ENCODE peak calls at places on chromosome 2, in seven cellular contexts. W is MM.1S; V is activated CD8-positive, alpha-beta T cell treated with anti-CD3 and anti-CD28 coated beads for 36 hours; X is RWPE1; C is AG04450; F is A549; T is AG09309. I is an unnamed sample.

GRCh38 chr2:29940706-29941105 is 19.3 kb upstream of the ALK start:
- DNase-seq in W (no peak), V (no peak), X (no peak), C (no peak), F (no peak), T (no peak), I (no peak)

GRCh38 chr2:144718376-144718775 is 198.5 kb upstream of the ZEB2 start:
- DNase-seq in W (no peak), V (no peak), X (no peak), C (no peak), F (no peak), T (no peak), I (no peak)

GRCh38 chr2:199348871-199349270 is 108.9 kb downstream of the SATB2 start:
- DNase-seq in W (no peak), V (no peak), X (no peak), C (no peak), F (no peak), T (no peak), I (no peak)

GRCh38 chr2:106257135-106257534 is 63.0 kb upstream of the UXS1 start:
- DNase-seq in W (no peak), V (no peak), X (no peak), C (no peak), F (no peak), T (no peak), I (no peak)

GRCh38 chr2:68767031-68767961 is 32.7 kb downstream of the ARHGAP25 start:
- DNase-seq in W (peak), V (peak), X (no peak), C (no peak), F (no peak), T (no peak), I (no peak)

GRCh38 chr2:111123751-111124150 is 3.0 kb downstream of the BCL2L11 start:
- DNase-seq in W (no peak), V (no peak), X (no peak), C (no peak), F (no peak), T (no peak), I (no peak)

GRCh38 chr2:162994718-162995117 is 156.2 kb upstream of the KCNH7 start:
- DNase-seq in W (no peak), V (no peak), X (no peak), C (no peak), F (no peak), T (no peak), I (no peak)

GRCh38 chr2:227817940-227818568 is 4.4 kb downstream of the CCL20 start:
- DNase-seq in W (no peak), V (peak), X (peak), C (peak), F (peak), T (peak), I (peak)

GRCh38 chr2:190165491-190165890 is 103.0 kb upstream of the MSTN start:
- DNase-seq in W (no peak), V (no peak), X (no peak), C (no peak), F (no peak), T (no peak), I (no peak)

GRCh38 chr2:125553768-125554167 is 1102.2 kb upstream of the GYPC start:
- DNase-seq in W (no peak), V (no peak), X (no peak), C (no peak), F (no peak), T (no peak), I (no peak)

GRCh38 chr2:154686162-154686561 is 12.3 kb upstream of the KCNJ3 start:
- DNase-seq in W (no peak), V (no peak), X (no peak), C (no peak), F (no peak), T (no peak), I (no peak)

GRCh38 chr2:46460991-46461715 is 18.2 kb upstream of the TMEM247 start:
- DNase-seq in W (peak), V (peak), X (peak), C (peak), F (peak), T (no peak), I (peak)

GRCh38 chr2:128313076-128313836 is 5.4 kb downstream of the HS6ST1 start:
- DNase-seq in W (no peak), V (no peak), X (no peak), C (no peak), F (peak), T (no peak), I (no peak)

GRCh38 chr2:107595749-107596148 is 230.9 kb upstream of the RGPD4 start:
- DNase-seq in W (no peak), V (no peak), X (no peak), C (peak), F (no peak), T (peak), I (no peak)

GRCh38 chr2:24613154-24613814 is 122.2 kb downstream of the NCOA1 start:
- DNase-seq in W (peak), V (peak), X (no peak), C (peak), F (no peak), T (peak), I (no peak)

GRCh38 chr2:48954935-48955334 is 199.4 kb downstream of the FSHR start:
- DNase-seq in W (no peak), V (no peak), X (no peak), C (no peak), F (no peak), T (no peak), I (no peak)

GRCh38 chr2:25976884-25977741 is 5.2 kb downstream of the KIF3C start:
- DNase-seq in W (no peak), V (no peak), X (peak), C (no peak), F (peak), T (no peak), I (no peak)

GRCh38 chr2:144848404-144848803 is 328.5 kb upstream of the ZEB2 start:
- DNase-seq in W (no peak), V (no peak), X (no peak), C (no peak), F (no peak), T (no peak), I (no peak)

GRCh38 chr2:102619414-102620319 is at the start of gene SLC9A2:
- DNase-seq in W (peak), V (peak), X (no peak), C (no peak), F (peak), T (no peak), I (no peak)

GRCh38 chr2:61448229-61448628 is 22.7 kb downstream of the USP34 start:
- DNase-seq in W (no peak), V (no peak), X (no peak), C (no peak), F (no peak), T (no peak), I (no peak)

GRCh38 chr2:131659168-131659572 is 131.5 kb downstream of the CCDC74A start:
- DNase-seq in W (no peak), V (no peak), X (no peak), C (no peak), F (no peak), T (no peak), I (no peak)

GRCh38 chr2:65427536-65427935 is 4.9 kb downstream of the SPRED2 start:
- DNase-seq in W (no peak), V (no peak), X (no peak), C (no peak), F (no peak), T (no peak), I (no peak)

GRCh38 chr2:115036818-115037217 is 594.4 kb downstream of the DPP10 start:
- DNase-seq in W (no peak), V (no peak), X (no peak), C (no peak), F (no peak), T (no peak), I (no peak)

GRCh38 chr2:143341478-143341877 is 212.3 kb downstream of the ARHGAP15 start:
- DNase-seq in W (no peak), V (no peak), X (no peak), C (no peak), F (no peak), T (no peak), I (no peak)

GRCh38 chr2:111172666-111173065 is 52.0 kb downstream of the BCL2L11 start:
- DNase-seq in W (no peak), V (no peak), X (no peak), C (no peak), F (no peak), T (no peak), I (no peak)

GRCh38 chr2:85433511-85434089 is 15.1 kb downstream of the SH2D6 start:
- DNase-seq in W (no peak), V (no peak), X (peak), C (peak), F (no peak), T (peak), I (no peak)

GRCh38 chr2:224331698-224332097 is 70.2 kb downstream of the FAM124B start:
- DNase-seq in W (no peak), V (no peak), X (no peak), C (no peak), F (no peak), T (no peak), I (no peak)

GRCh38 chr2:239133945-239134570 is 266.8 kb downstream of the HDAC4 start:
- DNase-seq in W (no peak), V (no peak), X (no peak), C (no peak), F (no peak), T (no peak), I (no peak)

GRCh38 chr2:174158003-174158402 is 90.3 kb downstream of the OLA1 start:
- DNase-seq in W (peak), V (peak), X (peak), C (no peak), F (peak), T (no peak), I (no peak)

GRCh38 chr2:121999273-121999672 is 243.8 kb downstream of the TSN start:
- DNase-seq in W (no peak), V (no peak), X (no peak), C (no peak), F (no peak), T (no peak), I (no peak)

GRCh38 chr2:128405981-128406601 is 87.4 kb upstream of the HS6ST1 start:
- DNase-seq in W (no peak), V (no peak), X (no peak), C (no peak), F (no peak), T (no peak), I (no peak)

GRCh38 chr2:96819101-96819875 is 3.2 kb downstream of the CNNM3 start:
- DNase-seq in W (no peak), V (no peak), X (no peak), C (no peak), F (no peak), T (no peak), I (no peak)

GRCh38 chr2:227033471-227034148 is 130.4 kb downstream of the COL4A4 start:
- DNase-seq in W (peak), V (peak), X (peak), C (peak), F (peak), T (peak), I (no peak)

GRCh38 chr2:187826023-187826422 is 271.8 kb upstream of the TFPI start:
- DNase-seq in W (no peak), V (no peak), X (no peak), C (no peak), F (no peak), T (no peak), I (no peak)

GRCh38 chr2:170761572-170761971 is 8.6 kb upstream of the ERICH2 start:
- DNase-seq in W (no peak), V (no peak), X (no peak), C (no peak), F (no peak), T (no peak), I (no peak)

GRCh38 chr2:70484086-70484485 is 69.5 kb downstream of the TGFA start:
- DNase-seq in W (no peak), V (no peak), X (peak), C (no peak), F (no peak), T (no peak), I (no peak)

GRCh38 chr2:42238644-42239288 is 69.6 kb downstream of the EML4 start:
- DNase-seq in W (peak), V (peak), X (no peak), C (no peak), F (no peak), T (no peak), I (no peak)
- TF ChIP-seq CTCF in W (peak), V (peak), X (peak), C (no peak), F (peak), T (peak), I (no peak)

DNA sequence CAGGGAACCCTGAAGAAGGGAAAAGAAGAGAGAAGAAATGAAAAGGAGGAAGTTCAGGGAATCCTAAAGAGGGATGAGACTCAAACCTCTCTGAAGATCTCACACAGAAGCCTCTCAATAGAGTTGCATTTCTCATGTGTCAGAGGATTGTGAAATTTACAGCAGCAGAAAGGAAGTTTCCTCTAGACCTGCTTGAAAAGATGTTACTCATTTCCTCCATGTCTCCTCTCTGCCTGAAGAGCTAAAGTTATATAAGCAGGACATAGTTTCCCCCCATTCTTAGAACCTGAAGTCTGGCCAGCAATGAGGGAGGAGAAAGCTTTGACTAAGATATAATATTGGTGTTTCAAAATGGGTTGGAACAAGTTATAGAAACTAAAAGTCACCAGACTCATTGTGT is 1155.6 kb downstream of the LRP1B start:
- DNase-seq in W (no peak), V (no peak), X (no peak), C (no peak), F (no peak), T (no peak), I (no peak)
- TF ChIP-seq CTCF in W (no peak), V (no peak), X (no peak), C (no peak), F (no peak), T (no peak), I (no peak)

GRCh38 chr2:216985658-216986141 is 125.8 kb upstream of the TNP1 start:
- DNase-seq in W (no peak), V (no peak), X (no peak), C (no peak), F (no peak), T (no peak), I (no peak)

GRCh38 chr2:216992056-216992455 is 132.2 kb upstream of the TNP1 start:
- DNase-seq in W (no peak), V (no peak), X (no peak), C (no peak), F (no peak), T (no peak), I (no peak)

GRCh38 chr2:216987176-216987809 is 127.4 kb upstream of the TNP1 start:
- DNase-seq in W (no peak), V (no peak), X (no peak), C (no peak), F (no peak), T (no peak), I (no peak)

GRCh38 chr2:216991563-216991962 is 131.7 kb upstream of the TNP1 start:
- DNase-seq in W (no peak), V (no peak), X (no peak), C (no peak), F (no peak), T (no peak), I (no peak)

GRCh38 chr2:216989335-216990129 is 129.7 kb upstream of the TNP1 start:
- DNase-seq in W (no peak), V (no peak), X (no peak), C (no peak), F (no peak), T (peak), I (no peak)
- TF ChIP-seq CTCF in W (no peak), V (no peak), X (no peak), C (peak), F (no peak), T (peak), I (no peak)

GRCh38 chr2:241804326-241805276 is 4.4 kb upstream of the NEU4 start:
- DNase-seq in W (no peak), V (peak), X (no peak), C (no peak), F (no peak), T (no peak), I (no peak)
- TF ChIP-seq CTCF in W (no peak), V (peak), X (no peak), C (peak), F (no peak), T (no peak), I (no peak)